ENCODE peak calls at places on chromosomes 13 and 19, in nine cellular contexts. E is breast epithelium, D is adrenal gland, A is heart left ventricle, V is stomach, W is suprapubic skin, K is uterus, C is gastrocnemius medialis, H is upper lobe of left lung. B is an unnamed sample. For H3K4me1, the result is how much of the 10 kb centered on the place peaks cover.

GRCh38 chr19:43784251-43784980 is 3.6 kb upstream of the KCNN4 start:
- DNase-seq in E (peak), D (peak), A (peak), V (peak), W (no peak), K (no peak), C (no peak), H (peak), B (peak)

GRCh38 chr19:3670258-3670795 is 29.9 kb downstream of the PIP5K1C start:
- DNase-seq in E (peak), D (peak), A (peak), V (peak), W (peak), K (peak), C (peak), H (peak), B (peak)

GRCh38 chr19:35449347-35450043 is 1.4 kb downstream of the FFAR2 start:
- DNase-seq in E (no peak), D (peak), A (no peak), V (peak), W (no peak), K (no peak), C (no peak), H (peak), B (no peak)

GRCh38 chr19:11304936-11305335 is 9.0 kb downstream of the TSPAN16 start:
- DNase-seq in E (no peak), D (no peak), A (no peak), V (no peak), W (no peak), K (no peak), C (no peak), H (no peak), B (no peak)

GRCh38 chr13:31629085-31629785 is 110.1 kb upstream of the RXFP2 start:
- DNase-seq in E (no peak), D (no peak), A (peak), V (no peak), W (no peak), K (no peak), C (no peak), H (peak), B (no peak)

GRCh38 chr19:49896863-49897621 is at the start of gene IL4I1:
- DNase-seq in E (no peak), D (peak), A (peak), V (no peak), W (no peak), K (no peak), C (no peak), H (peak), B (peak)

GRCh38 chr13:114155320-114155719 is 22.9 kb upstream of the RASA3 start:
- DNase-seq in E (no peak), D (no peak), A (no peak), V (no peak), W (no peak), K (no peak), C (no peak), H (no peak), B (no peak)

GRCh38 chr13:62997038-62997619 is 1581.5 kb upstream of the PCDH20 start:
- DNase-seq in E (no peak), D (no peak), A (no peak), V (no peak), W (no peak), K (no peak), C (no peak), H (no peak), B (no peak)

GRCh38 chr13:89514534-89515312 is 1832.8 kb upstream of the MIR17HG start:
- DNase-seq in E (no peak), D (peak), A (no peak), V (no peak), W (no peak), K (no peak), C (no peak), H (peak), B (no peak)

GRCh38 chr13:114063545-114064515 is 68.6 kb downstream of the RASA3 start:
- DNase-seq in E (peak), D (peak), A (peak), V (peak), W (peak), K (peak), C (peak), H (peak), B (peak)

GRCh38 chr13:89550842-89551422 is 1796.6 kb upstream of the MIR17HG start:
- DNase-seq in E (no peak), D (no peak), A (no peak), V (no peak), W (no peak), K (no peak), C (no peak), H (no peak), B (no peak)

GRCh38 chr19:10260141-10260584 is 8.1 kb downstream of the MRPL4 start:
- DNase-seq in E (peak), D (no peak), A (no peak), V (peak), W (no peak), K (no peak), C (no peak), H (peak), B (no peak)

GRCh38 chr19:13417054-13417453 is 89.2 kb downstream of the CACNA1A start:
- DNase-seq in E (no peak), D (no peak), A (peak), V (no peak), W (no peak), K (no peak), C (no peak), H (no peak), B (no peak)

GRCh38 chr13:80979035-80979641 is 638.2 kb upstream of the SPRY2 start:
- DNase-seq in E (no peak), D (peak), A (no peak), V (peak), W (no peak), K (no peak), C (no peak), H (peak), B (peak)

GRCh38 chr13:34349091-34349722 is 531.3 kb downstream of the RFC3 start:
- DNase-seq in E (peak), D (peak), A (peak), V (no peak), W (peak), K (peak), C (peak), H (no peak), B (peak)

GRCh38 chr19:7507884-7508283 is 8.0 kb upstream of the ZNF358 start:
- DNase-seq in E (no peak), D (peak), A (no peak), V (peak), W (no peak), K (peak), C (no peak), H (peak), B (peak)

GRCh38 chr19:45099465-45100201 is 6.7 kb downstream of the PPP1R37 start:
- DNase-seq in E (no peak), D (peak), A (no peak), V (peak), W (no peak), K (no peak), C (no peak), H (no peak), B (no peak)

GRCh38 chr19:1823020-1823419 is 10.9 kb upstream of the ATP8B3 start:
- DNase-seq in E (no peak), D (no peak), A (no peak), V (no peak), W (no peak), K (no peak), C (no peak), H (no peak), B (no peak)

GRCh38 chr19:4225902-4226301 is 3.4 kb upstream of the EBI3 start:
- DNase-seq in E (no peak), D (no peak), A (no peak), V (no peak), W (no peak), K (no peak), C (no peak), H (no peak), B (no peak)

GRCh38 chr13:99347911-99348451 is 40.8 kb upstream of the GPR183 start:
- DNase-seq in E (no peak), D (no peak), A (no peak), V (no peak), W (no peak), K (no peak), C (peak), H (no peak), B (no peak)

GRCh38 chr19:29255912-29256311 is 43.0 kb upstream of the UQCRFS1 start:
- DNase-seq in E (no peak), D (no peak), A (no peak), V (no peak), W (no peak), K (no peak), C (no peak), H (no peak), B (no peak)

GRCh38 chr13:48000559-48001126 is 430 bp downstream of the SUCLA2 start:
- DNase-seq in E (no peak), D (peak), A (peak), V (peak), W (no peak), K (no peak), C (no peak), H (peak), B (peak)

GRCh38 chr19:31177230-31177629 is 172.0 kb downstream of the TSHZ3 start:
- DNase-seq in E (no peak), D (no peak), A (no peak), V (no peak), W (no peak), K (no peak), C (no peak), H (no peak), B (no peak)

GRCh38 chr13:109366521-109366920 is 419.9 kb downstream of the IRS2 start:
- DNase-seq in E (no peak), D (no peak), A (no peak), V (no peak), W (no peak), K (no peak), C (no peak), H (no peak), B (no peak)

GRCh38 chr19:20278342-20278741 is 111.3 kb downstream of the ZNF486 start:
- DNase-seq in E (peak), D (peak), A (peak), V (peak), W (no peak), K (no peak), C (no peak), H (peak), B (peak)

GRCh38 chr13:37407156-37407555 is 191.4 kb downstream of the POSTN start:
- DNase-seq in E (no peak), D (no peak), A (no peak), V (no peak), W (no peak), K (no peak), C (no peak), H (no peak), B (no peak)

GRCh38 chr19:31545766-31546165 is 196.5 kb upstream of the TSHZ3 start:
- DNase-seq in E (no peak), D (no peak), A (no peak), V (no peak), W (no peak), K (no peak), C (no peak), H (no peak), B (no peak)

GRCh38 chr19:50498219-50499056 is 12.6 kb downstream of the JOSD2 start:
- DNase-seq in E (no peak), D (no peak), A (no peak), V (no peak), W (no peak), K (no peak), C (no peak), H (no peak), B (no peak)

GRCh38 chr19:44955500-44956439 is 590 bp downstream of the CLPTM1 start:
- DNase-seq in E (no peak), D (no peak), A (no peak), V (no peak), W (peak), K (no peak), C (no peak), H (no peak), B (no peak)

GRCh38 chr13:77514336-77514726 is 21.2 kb upstream of the SCEL start:
- DNase-seq in E (no peak), D (no peak), A (no peak), V (no peak), W (no peak), K (no peak), C (no peak), H (no peak), B (no peak)

GRCh38 chr19:35178701-35179100 is 24.2 kb downstream of the FXYD5 start:
- DNase-seq in E (no peak), D (no peak), A (no peak), V (no peak), W (no peak), K (no peak), C (no peak), H (no peak), B (no peak)

GRCh38 chr19:47156861-47157454 is 26.3 kb downstream of the SAE1 start:
- DNase-seq in E (no peak), D (no peak), A (no peak), V (no peak), W (no peak), K (no peak), C (no peak), H (no peak), B (no peak)

GRCh38 chr13:32503727-32504126 is 34.9 kb downstream of the N4BP2L2 start:
- DNase-seq in E (no peak), D (peak), A (no peak), V (no peak), W (no peak), K (no peak), C (no peak), H (no peak), B (no peak)

GRCh38 chr13:106498571-106498970 is 36.9 kb downstream of the EFNB2 start:
- DNase-seq in E (no peak), D (no peak), A (no peak), V (no peak), W (no peak), K (no peak), C (no peak), H (no peak), B (no peak)

GRCh38 chr13:106499905-106500304 is 35.6 kb downstream of the EFNB2 start:
- DNase-seq in E (no peak), D (no peak), A (no peak), V (no peak), W (no peak), K (no peak), C (no peak), H (no peak), B (no peak)

GRCh38 chr13:106499113-106499512 is 36.3 kb downstream of the EFNB2 start:
- DNase-seq in E (no peak), D (no peak), A (no peak), V (no peak), W (no peak), K (no peak), C (no peak), H (no peak), B (no peak)

GRCh38 chr13:106497079-106497478 is 38.4 kb downstream of the EFNB2 start:
- DNase-seq in E (no peak), D (no peak), A (no peak), V (no peak), W (no peak), K (no peak), C (no peak), H (no peak), B (no peak)

GRCh38 chr13:106498158-106498557 is 37.3 kb downstream of the EFNB2 start:
- DNase-seq in E (no peak), D (no peak), A (no peak), V (no peak), W (no peak), K (no peak), C (no peak), H (no peak), B (no peak)
- H3K4me1 ChIP-seq in E (under half), D (under half), A (half or more), V (under half), W (under half), K (under half), C (half or more), H (under half), B (under half)

GRCh38 chr19:41530761-41531301 is 45.1 kb upstream of the CEACAM21 start:
- DNase-seq in E (peak), D (peak), A (no peak), V (no peak), W (no peak), K (no peak), C (no peak), H (peak), B (no peak)
- H3K4me3 ChIP-seq in E (peak), D (peak), A (peak), V (no peak), W (peak), K (no peak), C (peak), H (peak), B (no peak)

DNA sequence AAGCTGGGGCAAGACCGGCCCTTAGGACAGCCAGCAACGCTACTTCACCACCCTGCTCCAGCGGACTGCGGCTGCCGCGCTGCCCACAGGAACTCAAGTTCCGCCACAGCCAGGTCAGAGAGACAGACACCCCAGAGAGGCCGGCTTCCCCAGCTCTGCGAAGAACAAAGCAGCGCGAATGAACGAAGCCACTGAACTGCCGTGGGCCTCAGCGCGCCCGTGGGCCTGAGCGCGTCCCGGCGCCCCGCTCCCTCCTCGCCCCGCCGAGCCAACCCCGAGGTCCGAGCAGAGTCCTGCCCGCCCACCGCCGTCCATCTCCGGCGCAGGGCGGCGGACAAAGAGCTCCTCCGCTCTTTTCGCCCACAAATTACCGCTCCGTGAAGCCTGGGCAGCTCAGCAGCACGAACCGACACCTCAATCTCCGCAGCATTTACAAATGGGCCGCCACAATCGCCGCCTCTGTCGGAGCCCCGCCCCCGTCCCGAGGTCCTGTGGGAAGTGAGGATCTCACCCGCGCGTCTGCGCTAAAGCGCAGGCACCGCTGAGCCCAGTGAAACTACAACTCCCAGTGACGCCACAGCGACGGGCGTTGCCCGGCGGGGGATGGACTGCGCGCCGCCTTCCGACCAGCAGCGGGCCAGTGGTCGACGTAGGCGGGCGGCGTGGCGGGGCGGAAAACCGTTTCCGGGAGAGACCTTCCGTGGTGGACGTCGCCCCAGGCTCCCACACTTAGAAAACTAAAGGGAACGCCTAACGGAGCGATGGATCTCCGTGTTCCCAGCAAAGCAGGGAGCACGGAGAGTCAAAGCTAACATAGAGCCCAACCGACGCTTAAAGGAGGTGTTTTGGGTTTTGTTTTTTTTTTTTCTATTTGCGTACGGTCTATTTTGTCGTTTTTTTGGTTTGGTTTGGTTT is 158.7 kb downstream of the RNF17 start:
- DNase-seq in E (peak), D (peak), A (peak), V (peak), W (peak), K (peak), C (peak), H (peak), B (peak)
- TF ChIP-seq POLR2A in E (no peak), D (peak), A (peak), V (peak), W (peak), K (peak), C (peak), H (no peak), B (peak)

GRCh38 chr19:532578-533484 is 1.3 kb downstream of the CDC34 start:
- DNase-seq in E (peak), D (peak), A (peak), V (peak), W (no peak), K (peak), C (peak), H (peak), B (peak)

GRCh38 chr19:531753-532571 is at the start of gene CDC34:
- DNase-seq in E (no peak), D (no peak), A (no peak), V (no peak), W (no peak), K (no peak), C (no peak), H (no peak), B (peak)

GRCh38 chr19:533485-534058 is 2.0 kb downstream of the CDC34 start:
- DNase-seq in E (no peak), D (no peak), A (no peak), V (no peak), W (no peak), K (no peak), C (no peak), H (no peak), B (no peak)

GRCh38 chr19:535017-535835 is 3.7 kb downstream of the CDC34 start:
- DNase-seq in E (no peak), D (no peak), A (no peak), V (no peak), W (no peak), K (no peak), C (peak), H (no peak), B (peak)

GRCh38 chr19:534088-534487 is 2.5 kb downstream of the CDC34 start:
- DNase-seq in E (no peak), D (no peak), A (no peak), V (no peak), W (no peak), K (no peak), C (no peak), H (no peak), B (peak)
- H3K4me1 ChIP-seq in E (under half), D (under half), A (under half), V (under half), W (under half), K (under half), C (under half), H (under half), B (under half)

GRCh38 chr13:30354481-30355404 is 47.4 kb upstream of the KATNAL1 start:
- DNase-seq in E (no peak), D (no peak), A (no peak), V (no peak), W (no peak), K (no peak), C (no peak), H (no peak), B (no peak)
- H3K4me3 ChIP-seq in E (no peak), D (no peak), A (no peak), V (no peak), W (no peak), K (no peak), C (no peak), H (no peak), B (no peak)

B was measured in transverse colon.